ENCODE peak calls at places on chromosomes 13 and 19, in nine cellular contexts. E is neuronal stem cell, S is endodermal cell, C is endothelial cell of umbilical vein, I is fibroblast of lung, N is IMR-90, W is neural progenitor cell, F is mesendoderm, D is MM.1S. R is an unnamed sample.

GRCh38 chr19:44476559-44477408 is 23.5 kb downstream of the ZNF180 start:
- DNase-seq in E (no peak), S (no peak), C (peak; percentile 8), I (peak; percentile 42), N (peak; percentile 15), W (peak; percentile 12), F (peak; percentile 55), D (no peak), R (peak; percentile 13)

GRCh38 chr19:18194554-18195238 is 1.7 kb downstream of the MPV17L2 start:
- DNase-seq in E (no peak), S (peak; percentile 90), C (peak; percentile 11), I (peak; percentile 42), N (peak; percentile 34), W (peak; percentile 58), F (peak; percentile 61), D (no peak), R (peak; percentile 26)

GRCh38 chr13:30373727-30374126 is 48.6 kb upstream of the UBE2L5 start:
- DNase-seq in E (no peak), S (no peak), C (no peak), I (no peak), N (no peak), W (no peak), F (no peak), D (peak; percentile 58), R (no peak)

GRCh38 chr13:43751624-43752023 is 35.1 kb downstream of the ENOX1 start:
- DNase-seq in E (no peak), S (no peak), C (no peak), I (no peak), N (peak; percentile 4), W (no peak), F (no peak), D (no peak), R (peak; percentile 4)

GRCh38 chr19:22421797-22422196 is 349 bp downstream of the ZNF98 start:
- DNase-seq in E (no peak), S (no peak), C (no peak), I (no peak), N (no peak), W (no peak), F (no peak), D (no peak), R (no peak)

GRCh38 chr13:33112745-33113144 is 96.5 kb downstream of the KL start:
- DNase-seq in E (no peak), S (no peak), C (no peak), I (peak; percentile 40), N (peak; percentile 20), W (no peak), F (no peak), D (no peak), R (no peak)

GRCh38 chr13:110023729-110024645 is 237.6 kb upstream of the IRS2 start:
- DNase-seq in E (no peak), S (no peak), C (no peak), I (peak; percentile 83), N (peak; percentile 68), W (peak; percentile 35), F (no peak), D (no peak), R (peak; percentile 62)

GRCh38 chr19:42285988-42286348 is 16.0 kb upstream of the PRR19 start:
- DNase-seq in E (no peak), S (no peak), C (no peak), I (no peak), N (no peak), W (no peak), F (no peak), D (no peak), R (no peak)

GRCh38 chr19:46461537-46461936 is 9.8 kb downstream of the PNMA8A start:
- DNase-seq in E (no peak), S (no peak), C (no peak), I (no peak), N (no peak), W (no peak), F (no peak), D (no peak), R (no peak)

GRCh38 chr13:72469932-72470331 is 257.5 kb downstream of the MZT1 start:
- DNase-seq in E (no peak), S (no peak), C (no peak), I (no peak), N (no peak), W (no peak), F (no peak), D (no peak), R (peak; percentile 1)

GRCh38 chr13:77386880-77387606 is 60.1 kb upstream of the MYCBP2 start:
- DNase-seq in E (no peak), S (no peak), C (no peak), I (peak; percentile 43), N (peak; percentile 33), W (no peak), F (no peak), D (no peak), R (peak; percentile 65)

GRCh38 chr13:47067296-47067695 is 170.4 kb upstream of the HTR2A start:
- DNase-seq in E (no peak), S (no peak), C (no peak), I (peak; percentile 14), N (no peak), W (no peak), F (no peak), D (no peak), R (no peak)

GRCh38 chr13:22001336-22001735 is 330.5 kb downstream of the FGF9 start:
- DNase-seq in E (no peak), S (no peak), C (no peak), I (no peak), N (no peak), W (no peak), F (no peak), D (no peak), R (no peak)
- H3K4me1 ChIP-seq in E (peaks cover 6% of the 10 kb centered on the region), S (no peaks in the 10 kb centered on the region), C (no peaks in the 10 kb centered on the region), I (no peaks in the 10 kb centered on the region), N (no peaks in the 10 kb centered on the region), W (peaks cover 5% of the 10 kb centered on the region), F (no peaks in the 10 kb centered on the region), D (no peaks in the 10 kb centered on the region), R (no peaks in the 10 kb centered on the region)

GRCh38 chr19:54141356-54141755 is 3.8 kb downstream of the CNOT3 start:
- DNase-seq in E (no peak), S (no peak), C (no peak), I (no peak), N (peak; percentile 29), W (no peak), F (no peak), D (no peak), R (no peak)
- H3K36me3 ChIP-seq in E (peaks cover 76% of the 10 kb centered on the region), S (peaks cover 70% of the 10 kb centered on the region), C (peaks cover 37% of the 10 kb centered on the region), I (peaks cover 31% of the 10 kb centered on the region), N (peaks cover 49% of the 10 kb centered on the region), W (no peaks in the 10 kb centered on the region), F (peaks cover 23% of the 10 kb centered on the region), D (peaks cover 8% of the 10 kb centered on the region), R (peaks cover 40% of the 10 kb centered on the region)

GRCh38 chr19:49672131-49672919 is 4.7 kb upstream of the PRMT1 start:
- DNase-seq in E (no peak), S (peak; percentile 96), C (peak; percentile 81), I (peak; percentile 66), N (peak; percentile 61), W (peak; percentile 92), F (peak; percentile 92), D (peak; percentile 80), R (peak; percentile 91)
- H3K9ac ChIP-seq in E (peak overlapping the region; percentile 84), S (peak overlapping the region; percentile 29), C (peak overlapping the region; percentile 18), I (no peak overlapping the region), N (peak overlapping the region; percentile 22), W (no peak overlapping the region), F (peak overlapping the region; percentile 46), D (peak overlapping the region; percentile 22), R (peak overlapping the region; percentile 67)

GRCh38 chr19:13040916-13041292 is 45.6 kb downstream of the NFIX start:
- DNase-seq in E (no peak), S (no peak), C (no peak), I (no peak), N (no peak), W (no peak), F (no peak), D (no peak), R (no peak)

GRCh38 chr19:13037718-13038117 is 42.4 kb downstream of the NFIX start:
- DNase-seq in E (no peak), S (no peak), C (no peak), I (no peak), N (no peak), W (no peak), F (no peak), D (no peak), R (no peak)

GRCh38 chr19:13038306-13039210 is 43.3 kb downstream of the NFIX start:
- DNase-seq in E (no peak), S (peak; percentile 56), C (no peak), I (no peak), N (no peak), W (no peak), F (no peak), D (no peak), R (no peak)

GRCh38 chr19:13040232-13040915 is 45.1 kb downstream of the NFIX start:
- DNase-seq in E (no peak), S (no peak), C (no peak), I (no peak), N (no peak), W (no peak), F (no peak), D (no peak), R (no peak)

DNA sequence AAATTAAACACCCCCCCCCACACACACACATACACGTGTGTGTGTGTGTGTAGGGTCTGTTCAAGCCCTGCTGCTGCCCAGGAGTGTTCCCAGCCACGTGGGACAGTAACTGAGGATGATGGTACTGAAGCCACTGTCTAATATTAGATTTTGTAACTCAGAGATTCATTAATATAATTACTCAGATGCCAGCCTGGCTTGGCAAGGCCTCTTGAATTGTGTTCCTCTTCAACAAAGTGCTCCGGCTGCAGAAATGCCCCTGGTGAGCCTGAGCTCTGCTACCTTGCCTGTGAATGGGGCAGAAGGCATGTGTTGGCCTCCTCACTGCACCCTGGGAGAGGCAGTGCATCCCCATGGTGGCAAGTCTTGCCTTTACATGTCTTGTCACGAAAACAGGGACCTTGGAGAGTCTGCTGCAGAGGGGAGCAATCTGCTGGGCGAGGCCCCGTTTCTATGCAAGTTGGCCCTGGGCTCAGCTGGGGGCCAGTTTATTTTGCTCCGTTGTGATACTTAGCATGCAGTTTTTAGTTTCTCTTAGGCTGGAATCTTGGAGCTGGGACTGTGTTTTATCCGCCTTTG is 44.0 kb downstream of the NFIX start:
- DNase-seq in E (no peak), S (no peak), C (no peak), I (no peak), N (no peak), W (no peak), F (no peak), D (no peak), R (no peak)
- H3K4me1 ChIP-seq in E (no peaks in the 10 kb centered on the region), S (no peaks in the 10 kb centered on the region), C (peaks cover 15% of the 10 kb centered on the region), I (peaks cover 41% of the 10 kb centered on the region), N (peaks cover 50% of the 10 kb centered on the region), W (no peaks in the 10 kb centered on the region), F (no peaks in the 10 kb centered on the region), D (peaks cover 12% of the 10 kb centered on the region), R (peaks cover 90% of the 10 kb centered on the region)

DNA sequence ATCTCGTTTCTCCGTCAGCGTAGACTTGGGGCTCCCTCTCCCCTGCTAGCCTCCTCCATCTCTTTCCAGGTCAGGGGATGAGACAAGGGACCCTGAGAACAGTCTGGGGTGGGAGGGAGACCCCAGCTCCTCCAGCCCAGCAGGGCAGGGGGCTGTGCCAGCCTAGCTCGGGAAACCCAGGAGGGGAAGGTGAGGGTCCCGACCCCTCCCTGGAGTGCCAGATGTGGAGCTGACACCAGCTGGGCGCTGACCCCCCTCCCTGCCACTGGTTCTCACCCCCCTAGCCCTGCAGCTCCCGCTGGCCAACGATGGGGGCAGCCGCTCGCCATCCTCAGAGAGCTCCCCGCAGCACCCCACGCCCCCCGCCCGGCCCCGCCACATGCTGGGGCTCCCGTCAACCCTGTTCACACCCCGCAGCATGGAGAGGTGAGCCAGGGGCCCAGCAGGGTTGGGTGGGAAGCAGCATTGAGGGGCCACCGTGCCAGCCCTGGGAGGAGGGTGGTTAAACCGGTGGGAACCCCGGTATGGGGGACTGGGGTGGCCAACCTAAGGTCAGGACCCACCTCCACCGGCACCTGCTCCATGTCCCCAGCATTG is 5.1 kb upstream of the TGFBR3L start:
- DNase-seq in E (no peak), S (no peak), C (no peak), I (no peak), N (no peak), W (no peak), F (no peak), D (no peak), R (no peak)
- H3K36me3 ChIP-seq in E (peaks cover 52% of the 10 kb centered on the region), S (peaks cover 30% of the 10 kb centered on the region), C (peaks cover 23% of the 10 kb centered on the region), I (peaks cover 24% of the 10 kb centered on the region), N (peaks cover 34% of the 10 kb centered on the region), W (no peaks in the 10 kb centered on the region), F (peaks cover 3% of the 10 kb centered on the region), D (no peaks in the 10 kb centered on the region), R (peaks cover 35% of the 10 kb centered on the region)

R was measured in adipocyte.